ENCODE peak calls at places on chromosomes 2 and 18, in seven cellular contexts. One of them, this sample, is unnamed.

GRCh38 chr2:241218131-241219029 is 29.9 kb downstream of the ANO7 start:
- DNase-seq in Peyer's patch: peak
- DNase-seq in PC-3: peak
- DNase-seq in HFF-Myc: no peak
- DNase-seq in neural crest cell: peak
- DNase-seq in transverse colon: peak
- DNase-seq in AG04450: no peak
- DNase-seq in this sample: no peak

GRCh38 chr2:28493636-28494035 is 2.2 kb upstream of the PLB1 start:
- DNase-seq in Peyer's patch: no peak
- DNase-seq in PC-3: no peak
- DNase-seq in HFF-Myc: no peak
- DNase-seq in neural crest cell: no peak
- DNase-seq in transverse colon: no peak
- DNase-seq in AG04450: no peak
- DNase-seq in this sample: no peak

GRCh38 chr2:94602466-94602865 is 268.8 kb upstream of the TEKT4 start:
- DNase-seq in Peyer's patch: no peak
- DNase-seq in PC-3: no peak
- DNase-seq in HFF-Myc: no peak
- DNase-seq in neural crest cell: no peak
- DNase-seq in transverse colon: no peak
- DNase-seq in AG04450: no peak
- DNase-seq in this sample: no peak

GRCh38 chr2:17626986-17627385 is 86.5 kb downstream of the VSNL1 start:
- DNase-seq in Peyer's patch: no peak
- DNase-seq in PC-3: no peak
- DNase-seq in HFF-Myc: no peak
- DNase-seq in neural crest cell: no peak
- DNase-seq in transverse colon: no peak
- DNase-seq in AG04450: no peak
- DNase-seq in this sample: no peak

GRCh38 chr2:112577756-112578155 is 6.7 kb upstream of the CHCHD5 start:
- DNase-seq in Peyer's patch: no peak
- DNase-seq in PC-3: no peak
- DNase-seq in HFF-Myc: no peak
- DNase-seq in neural crest cell: no peak
- DNase-seq in transverse colon: no peak
- DNase-seq in AG04450: no peak
- DNase-seq in this sample: peak

GRCh38 chr2:96129528-96130120 is 8.7 kb downstream of the ASTL start:
- DNase-seq in Peyer's patch: no peak
- DNase-seq in PC-3: no peak
- DNase-seq in HFF-Myc: no peak
- DNase-seq in neural crest cell: no peak
- DNase-seq in transverse colon: no peak
- DNase-seq in AG04450: no peak
- DNase-seq in this sample: no peak

GRCh38 chr2:156017486-156017885 is 315.0 kb downstream of the NR4A2 start:
- DNase-seq in Peyer's patch: no peak
- DNase-seq in PC-3: no peak
- DNase-seq in HFF-Myc: no peak
- DNase-seq in neural crest cell: no peak
- DNase-seq in transverse colon: no peak
- DNase-seq in AG04450: no peak
- DNase-seq in this sample: no peak

GRCh38 chr2:38922902-38923301 is 33.2 kb downstream of the ARHGEF33 start:
- DNase-seq in Peyer's patch: no peak
- DNase-seq in PC-3: no peak
- DNase-seq in HFF-Myc: no peak
- DNase-seq in neural crest cell: no peak
- DNase-seq in transverse colon: no peak
- DNase-seq in AG04450: no peak
- DNase-seq in this sample: no peak

GRCh38 chr18:57447154-57447621 is 12.0 kb downstream of the ONECUT2 start:
- DNase-seq in Peyer's patch: no peak
- DNase-seq in PC-3: no peak
- DNase-seq in HFF-Myc: no peak
- DNase-seq in neural crest cell: peak
- DNase-seq in transverse colon: no peak
- DNase-seq in AG04450: no peak
- DNase-seq in this sample: no peak

GRCh38 chr2:203594541-203594940 is 59.4 kb upstream of the RAPH1 start:
- DNase-seq in Peyer's patch: no peak
- DNase-seq in PC-3: peak
- DNase-seq in HFF-Myc: no peak
- DNase-seq in neural crest cell: no peak
- DNase-seq in transverse colon: no peak
- DNase-seq in AG04450: no peak
- DNase-seq in this sample: no peak

GRCh38 chr18:76274470-76275289 is 220.4 kb downstream of the ZNF516 start:
- DNase-seq in Peyer's patch: no peak
- DNase-seq in PC-3: peak
- DNase-seq in HFF-Myc: no peak
- DNase-seq in neural crest cell: peak
- DNase-seq in transverse colon: no peak
- DNase-seq in AG04450: no peak
- DNase-seq in this sample: no peak

GRCh38 chr2:39377226-39377939 is 59.7 kb downstream of the MAP4K3 start:
- DNase-seq in Peyer's patch: no peak
- DNase-seq in PC-3: no peak
- DNase-seq in HFF-Myc: no peak
- DNase-seq in neural crest cell: no peak
- DNase-seq in transverse colon: peak
- DNase-seq in AG04450: no peak
- DNase-seq in this sample: no peak

GRCh38 chr2:207241198-207241597 is 75.5 kb upstream of the KLF7 start:
- DNase-seq in Peyer's patch: no peak
- DNase-seq in PC-3: peak
- DNase-seq in HFF-Myc: no peak
- DNase-seq in neural crest cell: no peak
- DNase-seq in transverse colon: no peak
- DNase-seq in AG04450: no peak
- DNase-seq in this sample: no peak

GRCh38 chr18:23810396-23810795 is 121.1 kb downstream of the LAMA3 start:
- DNase-seq in Peyer's patch: no peak
- DNase-seq in PC-3: no peak
- DNase-seq in HFF-Myc: no peak
- DNase-seq in neural crest cell: no peak
- DNase-seq in transverse colon: no peak
- DNase-seq in AG04450: no peak
- DNase-seq in this sample: no peak

GRCh38 chr2:124325667-124326425 is 300.8 kb downstream of the CNTNAP5 start:
- DNase-seq in Peyer's patch: no peak
- DNase-seq in PC-3: no peak
- DNase-seq in HFF-Myc: no peak
- DNase-seq in neural crest cell: no peak
- DNase-seq in transverse colon: no peak
- DNase-seq in AG04450: no peak
- DNase-seq in this sample: no peak

GRCh38 chr2:12006841-12007240 is 260.4 kb downstream of the LPIN1 start:
- DNase-seq in Peyer's patch: no peak
- DNase-seq in PC-3: peak
- DNase-seq in HFF-Myc: no peak
- DNase-seq in neural crest cell: peak
- DNase-seq in transverse colon: no peak
- DNase-seq in AG04450: no peak
- DNase-seq in this sample: no peak

GRCh38 chr2:200677721-200678532 is 92.1 kb downstream of the AOX1 start:
- DNase-seq in Peyer's patch: no peak
- DNase-seq in PC-3: peak
- DNase-seq in HFF-Myc: no peak
- DNase-seq in neural crest cell: no peak
- DNase-seq in transverse colon: no peak
- DNase-seq in AG04450: peak
- DNase-seq in this sample: peak

GRCh38 chr2:149037851-149038250 is 648 bp upstream of the LYPD6B start:
- DNase-seq in Peyer's patch: no peak
- DNase-seq in PC-3: peak
- DNase-seq in HFF-Myc: no peak
- DNase-seq in neural crest cell: no peak
- DNase-seq in transverse colon: no peak
- DNase-seq in AG04450: no peak
- DNase-seq in this sample: no peak
- TF ChIP-seq CTCF in Peyer's patch: no peak
- TF ChIP-seq CTCF in PC-3: peak
- TF ChIP-seq CTCF in HFF-Myc: no peak
- TF ChIP-seq CTCF in neural crest cell: no peak
- TF ChIP-seq CTCF in transverse colon: no peak
- TF ChIP-seq CTCF in AG04450: no peak
- TF ChIP-seq CTCF in this sample: peak

GRCh38 chr2:97348265-97348664 is 235.3 kb downstream of the ANKRD36 start:
- DNase-seq in Peyer's patch: no peak
- DNase-seq in PC-3: no peak
- DNase-seq in HFF-Myc: no peak
- DNase-seq in neural crest cell: no peak
- DNase-seq in transverse colon: no peak
- DNase-seq in AG04450: no peak
- DNase-seq in this sample: no peak
- TF ChIP-seq CTCF in Peyer's patch: no peak
- TF ChIP-seq CTCF in PC-3: no peak
- TF ChIP-seq CTCF in HFF-Myc: no peak
- TF ChIP-seq CTCF in neural crest cell: no peak
- TF ChIP-seq CTCF in transverse colon: no peak
- TF ChIP-seq CTCF in AG04450: no peak
- TF ChIP-seq CTCF in this sample: no peak

GRCh38 chr2:238972146-238972445 is 124.2 kb downstream of the TWIST2 start:
- DNase-seq in Peyer's patch: no peak
- DNase-seq in PC-3: no peak
- DNase-seq in HFF-Myc: no peak
- DNase-seq in neural crest cell: no peak
- DNase-seq in transverse colon: no peak
- DNase-seq in AG04450: no peak
- DNase-seq in this sample: no peak

GRCh38 chr2:238974061-238974460 is 126.2 kb downstream of the TWIST2 start:
- DNase-seq in Peyer's patch: no peak
- DNase-seq in PC-3: peak
- DNase-seq in HFF-Myc: no peak
- DNase-seq in neural crest cell: no peak
- DNase-seq in transverse colon: no peak
- DNase-seq in AG04450: no peak
- DNase-seq in this sample: no peak

GRCh38 chr2:238973038-238973772 is 125.3 kb downstream of the TWIST2 start:
- DNase-seq in Peyer's patch: no peak
- DNase-seq in PC-3: peak
- DNase-seq in HFF-Myc: no peak
- DNase-seq in neural crest cell: no peak
- DNase-seq in transverse colon: no peak
- DNase-seq in AG04450: no peak
- DNase-seq in this sample: no peak

GRCh38 chr2:238975408-238975807 is 127.5 kb downstream of the TWIST2 start:
- DNase-seq in Peyer's patch: no peak
- DNase-seq in PC-3: no peak
- DNase-seq in HFF-Myc: no peak
- DNase-seq in neural crest cell: no peak
- DNase-seq in transverse colon: no peak
- DNase-seq in AG04450: no peak
- DNase-seq in this sample: no peak

DNA sequence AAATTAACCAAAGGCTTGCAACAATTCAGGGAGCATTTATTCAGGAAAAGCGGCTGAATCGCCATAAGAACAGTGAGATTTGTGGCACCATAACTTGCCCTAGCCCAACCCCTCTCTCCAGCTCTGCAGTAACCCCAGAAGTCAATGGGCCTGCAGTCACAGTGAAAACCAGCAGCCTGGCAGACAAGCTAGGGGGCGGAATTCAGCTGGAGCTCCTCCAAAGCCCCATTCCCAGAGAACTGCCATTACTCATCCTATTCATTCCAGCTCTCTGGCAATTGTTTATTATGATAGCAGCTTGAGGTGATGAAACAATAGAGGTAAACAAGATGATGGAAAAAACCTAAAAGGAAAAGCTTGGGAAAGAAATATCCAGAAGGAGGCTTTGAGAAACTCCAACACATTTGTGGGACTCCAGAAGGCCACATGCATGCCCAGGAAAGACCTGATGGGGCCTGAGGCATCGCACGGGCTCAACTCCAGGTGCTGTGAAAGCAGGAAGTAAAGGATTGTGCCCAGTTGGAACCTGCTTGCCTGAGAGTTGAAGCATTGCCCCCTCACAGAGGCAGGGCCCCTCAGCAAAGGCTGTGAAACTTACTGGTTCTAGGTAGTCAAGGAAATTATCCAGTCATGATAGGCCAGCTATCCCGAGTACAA is 126.8 kb downstream of the TWIST2 start:
- DNase-seq in Peyer's patch: no peak
- DNase-seq in PC-3: peak
- DNase-seq in HFF-Myc: peak
- DNase-seq in neural crest cell: no peak
- DNase-seq in transverse colon: no peak
- DNase-seq in AG04450: peak
- DNase-seq in this sample: peak
- TF ChIP-seq CTCF in Peyer's patch: no peak
- TF ChIP-seq CTCF in PC-3: peak
- TF ChIP-seq CTCF in HFF-Myc: peak
- TF ChIP-seq CTCF in neural crest cell: no peak
- TF ChIP-seq CTCF in transverse colon: no peak
- TF ChIP-seq CTCF in AG04450: peak
- TF ChIP-seq CTCF in this sample: peak

GRCh38 chr2:49045083-49045482 is 109.2 kb downstream of the FSHR start:
- DNase-seq in Peyer's patch: no peak
- DNase-seq in PC-3: no peak
- DNase-seq in HFF-Myc: no peak
- DNase-seq in neural crest cell: no peak
- DNase-seq in transverse colon: no peak
- DNase-seq in AG04450: no peak
- DNase-seq in this sample: no peak

GRCh38 chr2:49042510-49042909 is 111.8 kb downstream of the FSHR start:
- DNase-seq in Peyer's patch: no peak
- DNase-seq in PC-3: no peak
- DNase-seq in HFF-Myc: no peak
- DNase-seq in neural crest cell: no peak
- DNase-seq in transverse colon: no peak
- DNase-seq in AG04450: no peak
- DNase-seq in this sample: no peak

GRCh38 chr2:49043405-49043982 is 110.8 kb downstream of the FSHR start:
- DNase-seq in Peyer's patch: no peak
- DNase-seq in PC-3: no peak
- DNase-seq in HFF-Myc: no peak
- DNase-seq in neural crest cell: no peak
- DNase-seq in transverse colon: no peak
- DNase-seq in AG04450: no peak
- DNase-seq in this sample: no peak

GRCh38 chr2:49044265-49044664 is 110.0 kb downstream of the FSHR start:
- DNase-seq in Peyer's patch: no peak
- DNase-seq in PC-3: no peak
- DNase-seq in HFF-Myc: no peak
- DNase-seq in neural crest cell: no peak
- DNase-seq in transverse colon: peak
- DNase-seq in AG04450: no peak
- DNase-seq in this sample: no peak

DNA sequence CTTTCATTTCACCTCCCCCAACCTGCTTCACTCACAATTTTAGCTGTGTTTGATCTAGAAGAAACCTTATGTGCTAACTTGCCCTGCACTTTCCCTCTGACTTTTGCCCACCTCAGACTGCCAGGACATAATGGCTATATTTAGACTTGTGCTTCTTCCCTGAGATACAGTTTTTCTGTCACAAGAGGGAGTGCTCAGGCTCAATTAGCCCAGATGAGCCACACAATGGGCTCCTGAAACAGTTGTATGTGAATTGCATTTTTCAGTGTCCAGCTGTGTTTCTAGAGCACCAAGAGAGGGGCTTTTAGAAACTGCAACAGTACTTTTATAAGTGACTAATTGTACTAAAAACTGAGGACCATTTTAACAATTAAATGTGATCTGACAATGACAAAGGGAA is 109.6 kb downstream of the FSHR start:
- DNase-seq in Peyer's patch: no peak
- DNase-seq in PC-3: no peak
- DNase-seq in HFF-Myc: no peak
- DNase-seq in neural crest cell: no peak
- DNase-seq in transverse colon: no peak
- DNase-seq in AG04450: no peak
- DNase-seq in this sample: no peak
- TF ChIP-seq CTCF in Peyer's patch: no peak
- TF ChIP-seq CTCF in PC-3: no peak
- TF ChIP-seq CTCF in HFF-Myc: no peak
- TF ChIP-seq CTCF in neural crest cell: peak
- TF ChIP-seq CTCF in transverse colon: no peak
- TF ChIP-seq CTCF in AG04450: no peak
- TF ChIP-seq CTCF in this sample: peak

This sample was measured in astrocyte of the cerebellum.